ENCODE peak calls at places on chromosomes 6 and 20, in eight cellular contexts. T, G, J, E, I, M, W and P are unnamed samples.

GRCh38 chr6:31834367-31834703 is 6.8 kb downstream of the HSPA1B start:
- DNase-seq in I (peak), E (peak), G (peak), T (peak), W (peak), M (peak), J (peak), P (no peak)

GRCh38 chr6:104969785-104970581 is 13.1 kb downstream of the LIN28B start:
- DNase-seq in M (no peak), G (no peak), W (peak), E (no peak), T (no peak), I (no peak), J (no peak), P (no peak)

GRCh38 chr6:157983439-157984119 is 1.9 kb downstream of the SYNJ2 start:
- DNase-seq in J (no peak), I (no peak), M (no peak), T (no peak), G (no peak), W (no peak), E (no peak), P (no peak)

GRCh38 chr6:119328866-119329806 is 20.4 kb downstream of the MAN1A1 start:
- DNase-seq in W (no peak), G (no peak), M (no peak), J (no peak), T (no peak), E (no peak), I (no peak), P (no peak)

GRCh38 chr20:3404402-3404801 is 3.1 kb downstream of the DNAAF9 start:
- DNase-seq in W (no peak), M (no peak), G (no peak), T (peak), J (no peak), E (no peak), I (no peak), P (no peak)

GRCh38 chr6:113776998-113777397 is 80.1 kb upstream of the MARCKS start:
- DNase-seq in M (no peak), E (no peak), T (no peak), I (no peak), W (peak), G (no peak), J (no peak), P (no peak)

GRCh38 chr20:45020236-45020886 is 54.0 kb downstream of the STK4 start:
- DNase-seq in T (peak), J (no peak), I (no peak), E (no peak), G (no peak), M (no peak), W (no peak), P (no peak)

GRCh38 chr20:37630161-37630560 is 63.7 kb upstream of the CTNNBL1 start:
- DNase-seq in T (no peak), W (peak), I (no peak), G (no peak), E (no peak), J (no peak), M (no peak), P (no peak)

GRCh38 chr6:6366778-6367177 is 46.3 kb upstream of the F13A1 start:
- DNase-seq in J (no peak), G (no peak), E (no peak), T (no peak), I (no peak), M (no peak), W (peak), P (no peak)

GRCh38 chr6:116220172-116220571 is 33.7 kb downstream of the TSPYL4 start:
- DNase-seq in T (no peak), M (peak), G (no peak), I (no peak), J (no peak), E (no peak), W (no peak), P (no peak)

GRCh38 chr6:52596371-52597028 is 19.6 kb upstream of the TRAM2 start:
- DNase-seq in J (no peak), W (no peak), M (no peak), T (peak), E (no peak), G (no peak), I (no peak), P (no peak)

GRCh38 chr6:166446567-166447065 is 63.9 kb upstream of the MPC1 start:
- DNase-seq in J (no peak), W (no peak), G (no peak), I (no peak), M (no peak), E (no peak), T (no peak), P (no peak)

GRCh38 chr6:121393711-121394110 is 41.7 kb upstream of the GJA1 start:
- DNase-seq in E (no peak), W (no peak), M (no peak), G (no peak), J (no peak), I (no peak), T (no peak), P (no peak)

GRCh38 chr6:162721404-162721687 is 6.2 kb downstream of the PRKN start:
- DNase-seq in I (no peak), M (no peak), J (no peak), W (no peak), E (no peak), G (no peak), T (no peak), P (no peak)

GRCh38 chr20:13990465-13990864 is at the start of gene SEL1L2:
- DNase-seq in J (no peak), T (no peak), W (peak), I (no peak), M (no peak), E (no peak), G (no peak), P (no peak)

GRCh38 chr20:58149412-58150091 is 78.9 kb downstream of the ANKRD60 start:
- DNase-seq in W (no peak), G (no peak), E (no peak), T (no peak), J (no peak), I (no peak), M (no peak), P (no peak)

GRCh38 chr6:152201134-152201533 is 393.7 kb downstream of the ESR1 start:
- DNase-seq in M (no peak), E (no peak), J (no peak), W (no peak), T (no peak), G (no peak), I (no peak), P (no peak)

GRCh38 chr6:127518710-127519468 is at the start of gene MTCL3:
- DNase-seq in J (peak), G (peak), T (no peak), M (peak), W (no peak), E (no peak), I (no peak), P (no peak)

GRCh38 chr20:60056345-60057122 is 98.3 kb downstream of the CDH26 start:
- DNase-seq in I (peak), E (peak), J (no peak), W (no peak), M (no peak), G (no peak), T (peak), P (no peak)

GRCh38 chr6:74768120-74768519 is 437.7 kb downstream of the COL12A1 start:
- DNase-seq in M (peak), E (no peak), G (no peak), T (no peak), I (no peak), W (no peak), J (no peak), P (no peak)

DNA sequence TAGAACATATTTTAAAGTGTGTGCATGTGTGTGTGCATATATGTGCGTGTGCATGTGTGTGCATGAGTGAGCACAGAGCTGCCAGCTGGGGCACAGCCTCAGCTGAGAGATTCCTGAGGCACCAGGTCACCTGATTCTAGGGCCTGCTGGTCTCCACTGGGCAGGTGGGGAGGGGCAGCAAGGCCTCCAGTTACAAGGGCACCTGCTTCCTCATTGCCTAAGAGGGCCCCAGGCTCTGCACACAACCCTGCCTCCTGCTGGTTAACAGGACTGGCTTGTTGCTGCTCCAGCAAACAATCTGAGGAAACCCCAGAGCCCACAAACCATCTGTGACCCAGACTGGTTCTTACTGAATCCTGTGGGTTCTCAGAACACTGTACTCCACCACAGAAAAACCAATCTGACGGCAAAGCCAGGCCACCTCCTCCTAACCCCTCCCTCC is 22.9 kb upstream of the UBE2J1 start:
- DNase-seq in E (peak), G (no peak), T (peak), W (peak), J (no peak), I (no peak), M (peak), P (no peak)
- TF ChIP-seq CTCF in E (no peak), G (peak), T (peak), W (no peak), J (no peak), I (peak), M (no peak), P (no peak)

GRCh38 chr6:11413112-11413687 is 124.3 kb upstream of the TMEM170B start:
- DNase-seq in J (no peak), E (no peak), T (peak), W (no peak), G (no peak), I (no peak), M (no peak), P (no peak)
- TF ChIP-seq CTCF in J (no peak), E (no peak), T (no peak), W (no peak), G (no peak), I (no peak), M (peak), P (no peak)

GRCh38 chr6:33204415-33205171 is at the start of gene HSD17B8:
- DNase-seq in J (peak), E (peak), I (peak), W (peak), T (no peak), G (peak), M (peak), P (peak)

GRCh38 chr6:33206864-33207568 is 1.3 kb upstream of the RING1 start:
- DNase-seq in M (no peak), G (no peak), J (no peak), E (peak), T (no peak), I (no peak), W (no peak), P (no peak)

GRCh38 chr6:33206027-33206863 is 1.8 kb downstream of the HSD17B8 start:
- DNase-seq in G (no peak), I (no peak), T (peak), E (peak), M (no peak), J (no peak), W (no peak), P (no peak)

GRCh38 chr6:33204165-33204414 is 365 bp upstream of the HSD17B8 start:
- DNase-seq in W (no peak), M (no peak), E (no peak), I (no peak), J (no peak), G (no peak), T (no peak), P (no peak)

DNA sequence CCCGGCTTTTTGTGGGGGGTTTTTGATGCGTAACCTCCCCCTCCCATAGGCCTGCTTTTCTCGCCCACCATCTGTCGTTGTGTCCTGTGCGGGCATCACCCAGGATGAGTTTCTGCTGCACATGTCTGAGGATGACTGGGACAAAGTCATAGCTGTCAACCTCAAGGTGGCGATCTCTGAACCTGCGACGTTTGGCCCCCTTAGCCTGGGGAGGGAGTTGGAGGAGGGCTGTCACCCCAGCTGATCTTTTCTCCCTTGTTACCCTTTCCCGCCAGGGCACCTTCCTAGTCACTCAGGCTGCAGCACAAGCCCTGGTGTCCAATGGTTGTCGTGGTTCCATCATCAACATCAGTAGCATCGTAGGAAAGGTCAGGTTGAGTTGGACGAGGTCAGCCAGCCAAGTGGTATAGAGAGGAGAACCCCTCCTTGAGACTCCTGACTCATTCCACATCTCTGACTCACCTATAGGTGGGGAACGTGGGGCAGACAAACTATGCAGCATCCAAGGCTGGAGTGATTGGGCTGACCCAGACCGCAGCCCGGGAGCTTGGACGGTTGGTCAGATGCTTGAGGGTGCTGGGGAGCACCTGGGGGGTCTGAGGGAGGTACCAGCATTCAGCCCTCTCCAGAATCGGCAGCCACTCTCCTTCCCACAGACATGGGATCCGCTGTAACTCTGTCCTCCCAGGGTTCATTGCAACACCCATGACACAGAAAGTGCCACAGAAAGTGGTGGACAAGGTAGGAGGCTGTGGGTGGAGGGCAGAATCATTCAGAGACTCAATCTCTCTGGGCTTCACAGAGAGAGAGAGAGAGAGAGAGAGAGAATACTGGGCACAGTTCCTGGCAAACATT is 944 bp downstream of the HSD17B8 start:
- DNase-seq in G (no peak), J (no peak), E (peak), I (no peak), T (peak), M (no peak), W (no peak), P (no peak)
- TF ChIP-seq CTCF in G (no peak), J (no peak), E (no peak), I (no peak), T (peak), M (no peak), W (no peak), P (no peak)

GRCh38 chr6:10684618-10685017 is 9.8 kb downstream of the C6orf52 start:
- DNase-seq in J (no peak), I (no peak), T (no peak), W (no peak), G (no peak), M (no peak), E (no peak), P (no peak)
- TF ChIP-seq CTCF in J (no peak), I (no peak), T (no peak), W (no peak), G (no peak), M (no peak), E (no peak), P (no peak)

DNA sequence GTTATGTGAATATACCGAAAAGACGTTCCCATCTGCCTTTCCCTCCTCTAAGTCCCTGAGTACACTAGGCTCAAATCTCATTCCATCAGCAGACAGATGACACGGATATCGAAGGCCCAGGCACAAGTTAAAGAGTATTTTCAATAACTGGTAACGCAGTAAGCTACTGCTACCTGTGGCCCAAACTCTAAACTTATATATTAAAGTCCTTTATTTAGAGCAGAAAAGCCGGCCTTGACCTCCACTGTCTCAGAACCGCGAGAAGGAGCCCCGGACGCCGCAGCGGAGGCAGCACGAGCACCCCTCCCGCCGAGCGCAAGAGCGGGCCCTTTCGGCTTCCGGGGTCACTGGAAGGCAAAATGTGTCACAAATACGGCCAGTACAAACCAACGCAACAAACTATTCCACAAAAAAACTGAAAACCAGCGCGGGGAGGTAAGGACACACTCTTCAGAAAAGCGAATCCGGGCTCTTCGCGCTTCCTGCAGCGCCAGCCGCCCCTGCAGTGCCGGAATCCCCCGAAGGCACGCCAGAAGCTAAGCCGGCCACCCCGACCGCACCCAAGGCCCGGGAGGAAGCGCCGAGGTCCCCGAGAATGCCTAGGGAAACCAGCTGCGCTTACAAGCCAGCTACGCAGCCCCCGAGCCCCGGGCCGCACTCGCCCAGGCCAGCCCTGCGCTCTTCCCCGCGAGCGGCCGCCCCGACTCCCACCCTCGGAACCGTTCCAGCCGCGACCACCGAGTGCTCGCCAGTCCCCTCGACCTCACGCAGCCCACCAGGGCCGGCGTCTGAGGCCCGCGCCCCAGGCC is 681 bp downstream of the DIDO1 start:
- DNase-seq in W (peak), M (no peak), I (no peak), G (no peak), J (no peak), E (no peak), T (peak), P (no peak)
- TF ChIP-seq CTCF in W (no peak), M (no peak), I (no peak), G (no peak), J (no peak), E (no peak), T (no peak), P (no peak)

GRCh38 chr20:25858495-25859425 is 162.1 kb upstream of the ZNF337 start:
- DNase-seq in J (no peak), E (peak), I (no peak), T (no peak), W (no peak), G (no peak), M (no peak), P (no peak)
- TF ChIP-seq CTCF in J (no peak), E (no peak), I (no peak), T (no peak), W (no peak), G (no peak), M (no peak), P (no peak)